ENCODE peak calls at places on chromosomes 1 and 21, in seven cellular contexts. One of them, this sample, is unnamed. For H3K4me1, the result is how much of the 10 kb centered on the place peaks cover.

GRCh38 chr1:43850599-43851233 is 82.9 kb upstream of the ARTN start:
- DNase-seq in fibroblast of lung: no peak
- DNase-seq in GM12878: no peak
- DNase-seq in cardiac muscle cell: no peak
- DNase-seq in ovary: no peak
- DNase-seq in tibial nerve: no peak
- DNase-seq in mammary epithelial cell: no peak
- DNase-seq in this sample: no peak

GRCh38 chr1:51168266-51168845 is 66.3 kb downstream of the C1orf185 start:
- DNase-seq in fibroblast of lung: no peak
- DNase-seq in GM12878: no peak
- DNase-seq in cardiac muscle cell: no peak
- DNase-seq in ovary: no peak
- DNase-seq in tibial nerve: no peak
- DNase-seq in mammary epithelial cell: peak
- DNase-seq in this sample: no peak

GRCh38 chr1:66929691-66929998 is 4.9 kb downstream of the MIER1 start:
- DNase-seq in fibroblast of lung: no peak
- DNase-seq in GM12878: no peak
- DNase-seq in cardiac muscle cell: no peak
- DNase-seq in ovary: no peak
- DNase-seq in tibial nerve: no peak
- DNase-seq in mammary epithelial cell: no peak
- DNase-seq in this sample: no peak

GRCh38 chr1:115807723-115808122 is 33.2 kb downstream of the NHLH2 start:
- DNase-seq in fibroblast of lung: peak
- DNase-seq in GM12878: peak
- DNase-seq in cardiac muscle cell: peak
- DNase-seq in ovary: no peak
- DNase-seq in tibial nerve: no peak
- DNase-seq in mammary epithelial cell: peak
- DNase-seq in this sample: no peak

GRCh38 chr1:206769331-206769731 is 1.2 kb upstream of the IL19 start:
- DNase-seq in fibroblast of lung: no peak
- DNase-seq in GM12878: peak
- DNase-seq in cardiac muscle cell: no peak
- DNase-seq in ovary: no peak
- DNase-seq in tibial nerve: no peak
- DNase-seq in mammary epithelial cell: no peak
- DNase-seq in this sample: no peak

GRCh38 chr1:47023268-47024137 is at the start of gene CYP4X1:
- DNase-seq in fibroblast of lung: no peak
- DNase-seq in GM12878: no peak
- DNase-seq in cardiac muscle cell: peak
- DNase-seq in ovary: no peak
- DNase-seq in tibial nerve: no peak
- DNase-seq in mammary epithelial cell: no peak
- DNase-seq in this sample: peak

GRCh38 chr1:151816964-151817730 is 11.9 kb upstream of the LINGO4 start:
- DNase-seq in fibroblast of lung: no peak
- DNase-seq in GM12878: no peak
- DNase-seq in cardiac muscle cell: no peak
- DNase-seq in ovary: no peak
- DNase-seq in tibial nerve: no peak
- DNase-seq in mammary epithelial cell: peak
- DNase-seq in this sample: no peak

GRCh38 chr21:45401916-45402900 is 2.8 kb upstream of the COL18A1 start:
- DNase-seq in fibroblast of lung: no peak
- DNase-seq in GM12878: no peak
- DNase-seq in cardiac muscle cell: no peak
- DNase-seq in ovary: peak
- DNase-seq in tibial nerve: no peak
- DNase-seq in mammary epithelial cell: no peak
- DNase-seq in this sample: peak

GRCh38 chr1:152244576-152244975 is 20.6 kb upstream of the HRNR start:
- DNase-seq in fibroblast of lung: no peak
- DNase-seq in GM12878: no peak
- DNase-seq in cardiac muscle cell: no peak
- DNase-seq in ovary: no peak
- DNase-seq in tibial nerve: no peak
- DNase-seq in mammary epithelial cell: peak
- DNase-seq in this sample: no peak

GRCh38 chr1:23745515-23745914 is 2.2 kb downstream of the ELOA start:
- DNase-seq in fibroblast of lung: peak
- DNase-seq in GM12878: no peak
- DNase-seq in cardiac muscle cell: no peak
- DNase-seq in ovary: no peak
- DNase-seq in tibial nerve: no peak
- DNase-seq in mammary epithelial cell: peak
- DNase-seq in this sample: no peak

GRCh38 chr1:241606544-241606943 is 33.6 kb downstream of the CHML start:
- DNase-seq in fibroblast of lung: no peak
- DNase-seq in GM12878: no peak
- DNase-seq in cardiac muscle cell: no peak
- DNase-seq in ovary: no peak
- DNase-seq in tibial nerve: no peak
- DNase-seq in mammary epithelial cell: peak
- DNase-seq in this sample: no peak

GRCh38 chr1:82549851-82550250 is 749.1 kb downstream of the ADGRL2 start:
- DNase-seq in fibroblast of lung: no peak
- DNase-seq in GM12878: no peak
- DNase-seq in cardiac muscle cell: no peak
- DNase-seq in ovary: no peak
- DNase-seq in tibial nerve: no peak
- DNase-seq in mammary epithelial cell: no peak
- DNase-seq in this sample: no peak

GRCh38 chr1:85128296-85128695 is 72.5 kb downstream of the SYDE2 start:
- DNase-seq in fibroblast of lung: peak
- DNase-seq in GM12878: no peak
- DNase-seq in cardiac muscle cell: no peak
- DNase-seq in ovary: no peak
- DNase-seq in tibial nerve: no peak
- DNase-seq in mammary epithelial cell: no peak
- DNase-seq in this sample: no peak

DNA sequence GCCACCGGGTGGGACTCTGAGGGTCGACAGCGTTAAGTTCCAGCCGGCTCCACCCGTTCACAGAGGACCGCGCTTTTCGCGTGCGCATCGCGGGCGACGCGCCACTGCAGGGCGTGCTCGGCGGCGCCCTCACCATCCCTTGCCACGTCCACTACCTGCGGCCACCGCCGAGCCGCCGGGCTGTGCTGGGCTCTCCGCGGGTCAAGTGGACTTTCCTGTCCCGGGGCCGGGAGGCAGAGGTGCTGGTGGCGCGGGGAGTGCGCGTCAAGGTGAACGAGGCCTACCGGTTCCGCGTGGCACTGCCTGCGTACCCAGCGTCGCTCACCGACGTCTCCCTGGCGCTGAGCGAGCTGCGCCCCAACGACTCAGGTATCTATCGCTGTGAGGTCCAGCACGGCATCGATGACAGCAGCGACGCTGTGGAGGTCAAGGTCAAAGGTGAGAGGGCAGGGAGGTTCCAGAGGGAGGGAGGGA is 4.9 kb downstream of the BCAN start:
- DNase-seq in fibroblast of lung: no peak
- DNase-seq in GM12878: no peak
- DNase-seq in cardiac muscle cell: no peak
- DNase-seq in ovary: no peak
- DNase-seq in tibial nerve: no peak
- DNase-seq in mammary epithelial cell: no peak
- DNase-seq in this sample: no peak
- H3K4me1 ChIP-seq in fibroblast of lung: under half
- H3K4me1 ChIP-seq in GM12878: under half
- H3K4me1 ChIP-seq in cardiac muscle cell: under half
- H3K4me1 ChIP-seq in ovary: under half
- H3K4me1 ChIP-seq in tibial nerve: under half
- H3K4me1 ChIP-seq in mammary epithelial cell: under half
- H3K4me1 ChIP-seq in this sample: under half

DNA sequence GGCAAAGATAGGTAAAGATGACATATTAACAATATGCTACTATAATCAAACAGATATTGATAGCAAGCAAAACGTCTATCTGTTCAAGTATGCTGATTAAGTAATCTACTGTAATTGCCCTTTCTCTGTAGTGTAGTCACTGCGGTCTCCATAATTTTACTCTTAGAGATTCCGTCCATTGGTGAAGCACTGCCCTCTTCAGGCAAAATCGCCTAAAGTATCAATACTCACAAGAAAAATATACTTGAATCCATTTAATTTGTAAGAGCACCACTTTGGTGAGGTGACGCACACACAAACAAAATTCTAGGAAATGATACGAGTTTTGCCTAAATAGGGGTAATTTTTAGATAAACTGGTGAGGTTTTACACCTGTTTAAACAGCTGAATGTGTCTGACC is 434.6 kb upstream of the CHRM3 start:
- DNase-seq in fibroblast of lung: peak
- DNase-seq in GM12878: no peak
- DNase-seq in cardiac muscle cell: peak
- DNase-seq in ovary: no peak
- DNase-seq in tibial nerve: no peak
- DNase-seq in mammary epithelial cell: peak
- DNase-seq in this sample: no peak
- TF ChIP-seq CTCF in fibroblast of lung: peak
- TF ChIP-seq CTCF in GM12878: no peak
- TF ChIP-seq CTCF in cardiac muscle cell: peak
- TF ChIP-seq CTCF in ovary: no peak
- TF ChIP-seq CTCF in tibial nerve: no peak
- TF ChIP-seq CTCF in mammary epithelial cell: peak
- TF ChIP-seq CTCF in this sample: no peak

GRCh38 chr21:33932731-33933130 is 17.1 kb upstream of the ATP5PO start:
- DNase-seq in fibroblast of lung: no peak
- DNase-seq in GM12878: no peak
- DNase-seq in cardiac muscle cell: no peak
- DNase-seq in ovary: no peak
- DNase-seq in tibial nerve: no peak
- DNase-seq in mammary epithelial cell: no peak
- DNase-seq in this sample: no peak
- H3K4me3 ChIP-seq in fibroblast of lung: no peak
- H3K4me3 ChIP-seq in GM12878: no peak
- H3K4me3 ChIP-seq in cardiac muscle cell: peak
- H3K4me3 ChIP-seq in ovary: peak
- H3K4me3 ChIP-seq in tibial nerve: no peak
- H3K4me3 ChIP-seq in mammary epithelial cell: peak
- H3K4me3 ChIP-seq in this sample: no peak

GRCh38 chr1:12436345-12436658 is 181.7 kb downstream of the DHRS3 start:
- DNase-seq in fibroblast of lung: no peak
- DNase-seq in GM12878: no peak
- DNase-seq in cardiac muscle cell: no peak
- DNase-seq in ovary: no peak
- DNase-seq in tibial nerve: no peak
- DNase-seq in mammary epithelial cell: no peak
- DNase-seq in this sample: no peak
- H3K4me1 ChIP-seq in fibroblast of lung: under half
- H3K4me1 ChIP-seq in GM12878: under half
- H3K4me1 ChIP-seq in cardiac muscle cell: under half
- H3K4me1 ChIP-seq in ovary: under half
- H3K4me1 ChIP-seq in tibial nerve: under half
- H3K4me1 ChIP-seq in mammary epithelial cell: half or more
- H3K4me1 ChIP-seq in this sample: under half

GRCh38 chr1:12052997-12053686 is 10.0 kb upstream of the TNFRSF8 start:
- DNase-seq in fibroblast of lung: no peak
- DNase-seq in GM12878: no peak
- DNase-seq in cardiac muscle cell: no peak
- DNase-seq in ovary: peak
- DNase-seq in tibial nerve: no peak
- DNase-seq in mammary epithelial cell: no peak
- DNase-seq in this sample: peak
- TF ChIP-seq CTCF in fibroblast of lung: no peak
- TF ChIP-seq CTCF in GM12878: peak
- TF ChIP-seq CTCF in cardiac muscle cell: no peak
- TF ChIP-seq CTCF in ovary: no peak
- TF ChIP-seq CTCF in tibial nerve: no peak
- TF ChIP-seq CTCF in mammary epithelial cell: no peak
- TF ChIP-seq CTCF in this sample: no peak